ENCODE peak calls at places on chromosomes 11 and 22, in six cellular contexts. M is trophoblast cell, U is IMR-90, S is neuronal stem cell, H is mesenchymal stem cell, C is H1. A is an unnamed sample.

GRCh38 chr11:93652161-93652597 is 9.3 kb upstream of the CEP295 start:
- DNase-seq in S (peak; percentile 41), C (no peak), M (peak; percentile 94), U (peak; percentile 44), H (peak; percentile 49), A (peak; percentile 44)

GRCh38 chr11:77181226-77181625 is 53.2 kb downstream of the MYO7A start:
- DNase-seq in H (no peak), S (no peak), M (no peak), C (no peak), U (no peak), A (no peak)

GRCh38 chr11:28965824-28966223 is 857.6 kb downstream of the METTL15 start:
- DNase-seq in H (no peak), C (no peak), S (no peak), M (no peak), U (no peak), A (no peak)

GRCh38 chr11:48064306-48064705 is 83.9 kb downstream of the PTPRJ start:
- DNase-seq in M (no peak), U (peak; percentile 80), S (no peak), C (no peak), H (peak; percentile 81), A (no peak)

GRCh38 chr11:10943968-10944367 is 86.1 kb upstream of the ZBED5 start:
- DNase-seq in S (no peak), C (no peak), H (no peak), U (no peak), M (no peak), A (no peak)

GRCh38 chr22:25113316-25113721 is 86.3 kb upstream of the CRYBB3 start:
- DNase-seq in M (no peak), H (peak; percentile 43), U (no peak), S (no peak), C (no peak), A (peak; percentile 16)

GRCh38 chr11:68892576-68892975 is 11.1 kb downstream of the MRPL21 start:
- DNase-seq in S (no peak), C (no peak), U (no peak), H (no peak), M (no peak), A (no peak)

GRCh38 chr11:130606181-130606580 is 157.7 kb downstream of the ADAMTS15 start:
- DNase-seq in U (no peak), C (no peak), S (no peak), M (no peak), H (no peak), A (no peak)

GRCh38 chr11:68470304-68470811 is 9.8 kb downstream of the PPP6R3 start:
- DNase-seq in H (no peak), U (no peak), C (no peak), M (no peak), S (no peak), A (no peak)

GRCh38 chr11:119694334-119694733 is 34.7 kb downstream of the NECTIN1 start:
- DNase-seq in S (no peak), H (no peak), U (no peak), M (no peak), C (no peak), A (peak; percentile 61)

GRCh38 chr11:12388171-12388570 is 10.8 kb downstream of the PARVA start:
- DNase-seq in C (no peak), S (no peak), U (no peak), M (no peak), H (no peak), A (no peak)

GRCh38 chr11:122981388-122982264 is at the start of gene BSX:
- DNase-seq in S (peak; percentile 88), C (peak; percentile 78), H (peak; percentile 43), M (peak; percentile 62), U (peak; percentile 17), A (peak; percentile 93)

GRCh38 chr11:36130401-36130800 is 158.8 kb downstream of the COMMD9 start:
- DNase-seq in M (no peak), C (no peak), S (no peak), H (no peak), U (peak; percentile 77), A (no peak)

GRCh38 chr11:110296226-110297081 is at the start of gene RDX:
- DNase-seq in M (peak; percentile 81), S (peak; percentile 83), U (peak; percentile 63), C (peak; percentile 29), H (peak; percentile 74), A (peak; percentile 95)

GRCh38 chr11:46381046-46381835 is at the start of gene MDK:
- DNase-seq in C (no peak), M (peak; percentile 49), U (no peak), H (no peak), S (peak; percentile 75), A (peak; percentile 81)

GRCh38 chr11:111724615-111725129 is 41.5 kb downstream of the PPP2R1B start:
- DNase-seq in H (no peak), M (no peak), C (no peak), U (no peak), S (no peak), A (no peak)

GRCh38 chr11:134273317-134273712 is 2.9 kb upstream of the GLB1L3 start:
- DNase-seq in H (no peak), M (no peak), S (no peak), C (no peak), U (no peak), A (no peak)

GRCh38 chr11:70060611-70061293 is 17.4 kb upstream of the ANO1 start:
- DNase-seq in U (no peak), S (no peak), M (no peak), C (no peak), H (no peak), A (no peak)
- H3K36me3 ChIP-seq in U (no peaks in the 10 kb centered on the region), S (no peaks in the 10 kb centered on the region), M (no peaks in the 10 kb centered on the region), C (no peaks in the 10 kb centered on the region), H (no peaks in the 10 kb centered on the region), A (no peaks in the 10 kb centered on the region)

DNA sequence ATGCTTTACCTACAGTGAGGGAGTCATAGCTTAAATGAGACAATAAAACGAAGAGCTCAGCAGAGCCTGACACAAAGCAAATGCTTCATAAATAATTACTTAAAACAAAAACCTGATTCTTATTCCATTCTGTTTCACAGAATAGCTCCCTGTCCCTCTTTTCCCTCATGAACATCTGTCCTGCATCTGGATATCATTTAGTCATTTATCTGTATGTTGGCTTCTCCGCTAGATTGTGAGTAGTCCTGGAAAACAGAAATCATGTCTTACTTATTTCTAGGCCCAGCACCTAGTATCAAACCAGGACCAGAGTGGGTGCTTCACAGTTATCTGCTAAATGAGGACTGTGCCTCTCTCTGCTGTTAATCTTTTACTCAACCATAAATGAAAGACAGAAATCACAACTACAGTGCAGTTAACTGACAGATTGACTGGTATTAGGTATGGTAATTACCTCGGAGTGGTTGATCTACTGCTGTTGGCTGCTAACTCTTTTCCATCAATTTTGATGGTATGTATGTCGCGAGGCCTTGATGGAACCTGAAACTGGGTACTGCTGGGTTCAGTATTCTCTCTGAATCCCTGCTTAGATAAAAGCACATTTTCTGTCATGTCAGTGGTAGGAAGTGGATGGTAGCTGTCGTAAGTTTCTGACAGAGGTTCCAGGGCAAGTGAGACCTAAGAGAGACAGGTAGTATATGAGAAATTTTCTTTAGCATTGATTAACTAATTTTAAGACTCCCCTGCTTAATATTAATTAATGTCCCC is 31.5 kb downstream of the C2CD3 start:
- DNase-seq in H (peak; percentile 19), M (no peak), C (no peak), S (no peak), U (peak; percentile 23), A (peak; percentile 35)
- H2AK5ac ChIP-seq in H (peak overlapping the region; percentile 79), M (peak overlapping the region; percentile 26), C (peak overlapping the region; percentile 100), S (no peak overlapping the region), U (peak overlapping the region; percentile 94), A (no peak overlapping the region)

DNA sequence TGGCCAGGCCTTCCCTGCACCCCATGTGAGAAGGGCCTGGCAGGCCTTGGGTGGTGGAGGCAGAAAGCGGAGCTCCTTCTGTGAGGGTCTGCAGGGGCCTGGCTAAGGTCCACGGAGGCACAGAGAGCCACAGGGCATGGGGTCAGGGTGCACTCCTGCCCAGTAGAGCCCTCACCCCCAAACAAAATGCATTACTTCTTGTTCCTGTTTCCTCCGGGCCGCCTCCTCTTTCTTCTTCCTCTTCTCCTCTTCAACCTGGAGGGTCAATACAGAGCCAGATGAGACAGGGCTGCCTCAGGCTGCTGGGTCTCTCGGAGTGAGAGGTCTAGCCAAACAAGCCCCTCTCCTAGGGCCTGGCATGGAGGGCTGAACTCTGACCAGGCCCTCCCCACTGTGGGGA is 10.2 kb upstream of the NAP1L4 start:
- DNase-seq in S (no peak), H (no peak), U (no peak), C (no peak), M (no peak), A (no peak)
- H3K36me3 ChIP-seq in S (peaks cover 36% of the 10 kb centered on the region), H (peaks cover 83% of the 10 kb centered on the region), U (peaks cover 75% of the 10 kb centered on the region), C (peaks cover 56% of the 10 kb centered on the region), M (peaks cover 64% of the 10 kb centered on the region), A (peaks cover 25% of the 10 kb centered on the region)

GRCh38 chr22:41289681-41290080 is 3.7 kb upstream of the RANGAP1 start:
- DNase-seq in H (peak; percentile 28), U (no peak), M (no peak), S (no peak), C (no peak), A (no peak)
- H2AK5ac ChIP-seq in H (peak overlapping the region; percentile 99), U (peak overlapping the region; percentile 99), M (no peak overlapping the region), S (no peak overlapping the region), C (peak overlapping the region; percentile 91), A (no peak overlapping the region)

DNA sequence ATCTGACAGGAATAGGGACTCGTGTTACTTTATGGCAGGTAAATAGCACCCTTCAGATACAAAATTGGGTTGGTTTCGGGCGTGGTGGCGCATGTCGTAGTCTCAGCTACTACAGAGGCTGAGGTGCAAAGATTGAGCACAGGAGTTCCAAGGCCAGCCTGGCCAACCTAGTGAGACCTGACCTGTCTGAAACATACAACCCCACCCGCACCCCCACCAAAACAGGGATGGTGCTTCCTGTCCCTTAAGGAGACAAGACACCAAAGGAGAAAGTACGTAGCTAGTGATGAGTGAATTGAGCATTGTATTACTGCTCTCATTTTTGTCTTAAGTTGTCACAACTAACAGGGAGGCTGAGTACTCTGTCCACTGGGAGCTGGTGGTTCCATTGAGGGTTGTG is 14.1 kb downstream of the RBM4 start:
- DNase-seq in U (no peak), H (no peak), C (no peak), M (no peak), S (no peak), A (no peak)
- H3K36me3 ChIP-seq in U (peaks cover 41% of the 10 kb centered on the region), H (peaks cover 66% of the 10 kb centered on the region), C (peaks cover 43% of the 10 kb centered on the region), M (peaks cover 36% of the 10 kb centered on the region), S (peaks cover 31% of the 10 kb centered on the region), A (peaks cover 2% of the 10 kb centered on the region)

GRCh38 chr11:57338152-57338551 is at the start of gene P2RX3:
- DNase-seq in U (no peak), C (no peak), M (no peak), S (no peak), H (no peak), A (no peak)

GRCh38 chr11:57342702-57343101 is 4.5 kb downstream of the P2RX3 start:
- DNase-seq in M (no peak), S (no peak), C (no peak), H (no peak), U (no peak), A (no peak)

GRCh38 chr11:57339305-57339704 is 1.2 kb downstream of the P2RX3 start:
- DNase-seq in M (no peak), C (no peak), H (no peak), U (no peak), S (no peak), A (no peak)

GRCh38 chr11:57341250-57341808 is 3.2 kb downstream of the P2RX3 start:
- DNase-seq in U (no peak), H (no peak), M (no peak), S (no peak), C (no peak), A (no peak)

GRCh38 chr11:57340228-57340627 is 2.1 kb downstream of the P2RX3 start:
- DNase-seq in S (no peak), C (no peak), M (peak; percentile 26), H (peak; percentile 46), U (no peak), A (peak; percentile 54)
- H2AK5ac ChIP-seq in S (no peak overlapping the region), C (no peak overlapping the region), M (no peak overlapping the region), H (no peak overlapping the region), U (no peak overlapping the region), A (no peak overlapping the region)